ENCODE peak calls at places on chromosomes 7 and 10, in six cellular contexts. One of them, this sample, is unnamed.

GRCh38 chr7:63023182-63023787 is 975.4 kb upstream of the ZNF722 start:
- DNase-seq in Panc1: no peak
- DNase-seq in NAMALWA: no peak
- DNase-seq in COR-L47: no peak
- DNase-seq in activated T-helper 1 cell treated with anti-CD3 and anti-CD28 coated beads, Interleukin-12 subunit alpha, Interleukin-12 subunit beta, Interleukin-2, Interleukin-4 antibody, amounts not matched to agents 30 ng/mL and 10 ng/mL and 1 ng/mL, durations not matched to agents 14 hours and 24 hours and 36 hours: no peak
- DNase-seq in frontal cortex: no peak
- DNase-seq in this sample: no peak

GRCh38 chr7:84085147-84085546 is 109.4 kb downstream of the SEMA3A start:
- DNase-seq in COR-L47: no peak
- DNase-seq in activated T-helper 1 cell treated with anti-CD3 and anti-CD28 coated beads, Interleukin-12 subunit alpha, Interleukin-12 subunit beta, Interleukin-2, Interleukin-4 antibody, amounts not matched to agents 30 ng/mL and 10 ng/mL and 1 ng/mL, durations not matched to agents 14 hours and 24 hours and 36 hours: no peak
- DNase-seq in Panc1: no peak
- DNase-seq in frontal cortex: no peak
- DNase-seq in NAMALWA: no peak
- DNase-seq in this sample: peak; percentile 90

GRCh38 chr10:57320416-57320815 is 947.3 kb downstream of the IPMK start:
- DNase-seq in frontal cortex: no peak
- DNase-seq in Panc1: no peak
- DNase-seq in NAMALWA: no peak
- DNase-seq in activated T-helper 1 cell treated with anti-CD3 and anti-CD28 coated beads, Interleukin-12 subunit alpha, Interleukin-12 subunit beta, Interleukin-2, Interleukin-4 antibody, amounts not matched to agents 30 ng/mL and 10 ng/mL and 1 ng/mL, durations not matched to agents 14 hours and 24 hours and 36 hours: no peak
- DNase-seq in COR-L47: no peak
- DNase-seq in this sample: no peak

GRCh38 chr7:37162106-37162505 is 286.6 kb downstream of the ELMO1 start:
- DNase-seq in NAMALWA: no peak
- DNase-seq in Panc1: no peak
- DNase-seq in activated T-helper 1 cell treated with anti-CD3 and anti-CD28 coated beads, Interleukin-12 subunit alpha, Interleukin-12 subunit beta, Interleukin-2, Interleukin-4 antibody, amounts not matched to agents 30 ng/mL and 10 ng/mL and 1 ng/mL, durations not matched to agents 14 hours and 24 hours and 36 hours: no peak
- DNase-seq in frontal cortex: no peak
- DNase-seq in COR-L47: no peak
- DNase-seq in this sample: no peak

GRCh38 chr7:155741805-155742204 is 70.5 kb downstream of the SHH start:
- DNase-seq in COR-L47: no peak
- DNase-seq in frontal cortex: no peak
- DNase-seq in NAMALWA: no peak
- DNase-seq in activated T-helper 1 cell treated with anti-CD3 and anti-CD28 coated beads, Interleukin-12 subunit alpha, Interleukin-12 subunit beta, Interleukin-2, Interleukin-4 antibody, amounts not matched to agents 30 ng/mL and 10 ng/mL and 1 ng/mL, durations not matched to agents 14 hours and 24 hours and 36 hours: no peak
- DNase-seq in Panc1: no peak
- DNase-seq in this sample: no peak

GRCh38 chr10:127151541-127151940 is 44.9 kb downstream of the INSYN2A start:
- DNase-seq in COR-L47: no peak
- DNase-seq in Panc1: no peak
- DNase-seq in NAMALWA: no peak
- DNase-seq in frontal cortex: no peak
- DNase-seq in activated T-helper 1 cell treated with anti-CD3 and anti-CD28 coated beads, Interleukin-12 subunit alpha, Interleukin-12 subunit beta, Interleukin-2, Interleukin-4 antibody, amounts not matched to agents 30 ng/mL and 10 ng/mL and 1 ng/mL, durations not matched to agents 14 hours and 24 hours and 36 hours: no peak
- DNase-seq in this sample: no peak

GRCh38 chr10:69486922-69487730 is 35.9 kb downstream of the TSPAN15 start:
- DNase-seq in NAMALWA: no peak
- DNase-seq in Panc1: no peak
- DNase-seq in activated T-helper 1 cell treated with anti-CD3 and anti-CD28 coated beads, Interleukin-12 subunit alpha, Interleukin-12 subunit beta, Interleukin-2, Interleukin-4 antibody, amounts not matched to agents 30 ng/mL and 10 ng/mL and 1 ng/mL, durations not matched to agents 14 hours and 24 hours and 36 hours: no peak
- DNase-seq in frontal cortex: no peak
- DNase-seq in COR-L47: no peak
- DNase-seq in this sample: no peak

GRCh38 chr7:74493295-74493694 is 39.6 kb downstream of the GTF2IRD1 start:
- DNase-seq in COR-L47: no peak
- DNase-seq in Panc1: no peak
- DNase-seq in frontal cortex: no peak
- DNase-seq in NAMALWA: no peak
- DNase-seq in activated T-helper 1 cell treated with anti-CD3 and anti-CD28 coated beads, Interleukin-12 subunit alpha, Interleukin-12 subunit beta, Interleukin-2, Interleukin-4 antibody, amounts not matched to agents 30 ng/mL and 10 ng/mL and 1 ng/mL, durations not matched to agents 14 hours and 24 hours and 36 hours: no peak
- DNase-seq in this sample: no peak

GRCh38 chr10:34476607-34477006 is 338.5 kb downstream of the PARD3 start:
- DNase-seq in Panc1: no peak
- DNase-seq in activated T-helper 1 cell treated with anti-CD3 and anti-CD28 coated beads, Interleukin-12 subunit alpha, Interleukin-12 subunit beta, Interleukin-2, Interleukin-4 antibody, amounts not matched to agents 30 ng/mL and 10 ng/mL and 1 ng/mL, durations not matched to agents 14 hours and 24 hours and 36 hours: no peak
- DNase-seq in frontal cortex: no peak
- DNase-seq in NAMALWA: no peak
- DNase-seq in COR-L47: no peak
- DNase-seq in this sample: no peak

GRCh38 chr7:90345548-90346319 is 782 bp upstream of the GTPBP10 start:
- DNase-seq in frontal cortex: no peak
- DNase-seq in NAMALWA: no peak
- DNase-seq in activated T-helper 1 cell treated with anti-CD3 and anti-CD28 coated beads, Interleukin-12 subunit alpha, Interleukin-12 subunit beta, Interleukin-2, Interleukin-4 antibody, amounts not matched to agents 30 ng/mL and 10 ng/mL and 1 ng/mL, durations not matched to agents 14 hours and 24 hours and 36 hours: no peak
- DNase-seq in Panc1: no peak
- DNase-seq in COR-L47: no peak
- DNase-seq in this sample: peak; percentile 61

GRCh38 chr10:131667561-131667960 is 233.2 kb upstream of the PPP2R2D start:
- DNase-seq in NAMALWA: no peak
- DNase-seq in Panc1: no peak
- DNase-seq in activated T-helper 1 cell treated with anti-CD3 and anti-CD28 coated beads, Interleukin-12 subunit alpha, Interleukin-12 subunit beta, Interleukin-2, Interleukin-4 antibody, amounts not matched to agents 30 ng/mL and 10 ng/mL and 1 ng/mL, durations not matched to agents 14 hours and 24 hours and 36 hours: no peak
- DNase-seq in frontal cortex: no peak
- DNase-seq in COR-L47: no peak
- DNase-seq in this sample: no peak